ENCODE peak calls at places on chromosomes 6 and 20, in seven cellular contexts. E is AG04450, G is progenitor cell of endocrine pancreas, B is heart left ventricle, N is cardiac muscle cell, F is cardiac fibroblast, H is fibroblast of lung. D is an unnamed sample.

GRCh38 chr6:110097443-110097842 is 82.0 kb downstream of the WASF1 start:
- DNase-seq in E (no peak), G (no peak), B (no peak), N (no peak), F (no peak), H (no peak), D (no peak)

GRCh38 chr6:111221804-111222203 is 134.5 kb downstream of the SLC16A10 start:
- DNase-seq in E (no peak), G (no peak), B (no peak), N (no peak), F (no peak), H (no peak), D (no peak)

GRCh38 chr20:44714701-44715494 is at the start of gene CCN5:
- DNase-seq in E (no peak), G (no peak), B (peak), N (peak), F (peak), H (peak), D (no peak)

GRCh38 chr20:52913650-52914387 is 58.3 kb upstream of the TSHZ2 start:
- DNase-seq in E (no peak), G (no peak), B (no peak), N (peak), F (no peak), H (no peak), D (no peak)

GRCh38 chr20:59004763-59005522 is 2.1 kb downstream of the CTSZ start:
- DNase-seq in E (no peak), G (no peak), B (peak), N (no peak), F (no peak), H (no peak), D (peak)

GRCh38 chr6:81075974-81076373 is 676.5 kb downstream of the TENT5A start:
- DNase-seq in E (no peak), G (no peak), B (no peak), N (peak), F (peak), H (peak), D (no peak)

GRCh38 chr6:2921520-2922115 is 18.5 kb upstream of the SERPINB9 start:
- DNase-seq in E (no peak), G (no peak), B (no peak), N (no peak), F (no peak), H (no peak), D (no peak)

GRCh38 chr6:75483136-75483952 is 10.3 kb downstream of the FILIP1 start:
- DNase-seq in E (no peak), G (no peak), B (no peak), N (no peak), F (no peak), H (no peak), D (no peak)

GRCh38 chr6:148240866-148241477 is 101.7 kb upstream of the SASH1 start:
- DNase-seq in E (no peak), G (no peak), B (no peak), N (peak), F (peak), H (no peak), D (no peak)

GRCh38 chr6:4435981-4436445 is 300.6 kb upstream of the ECI2 start:
- DNase-seq in E (no peak), G (no peak), B (no peak), N (no peak), F (no peak), H (no peak), D (no peak)

GRCh38 chr6:36820700-36821580 is 18.3 kb downstream of the CPNE5 start:
- DNase-seq in E (peak), G (no peak), B (no peak), N (peak), F (peak), H (peak), D (no peak)

GRCh38 chr6:36817176-36817817 is 21.9 kb downstream of the CPNE5 start:
- DNase-seq in E (no peak), G (no peak), B (no peak), N (no peak), F (no peak), H (no peak), D (no peak)

GRCh38 chr6:36815962-36816735 is 23.1 kb downstream of the CPNE5 start:
- DNase-seq in E (no peak), G (no peak), B (no peak), N (no peak), F (no peak), H (peak), D (no peak)

GRCh38 chr6:36817864-36818263 is 21.4 kb downstream of the CPNE5 start:
- DNase-seq in E (no peak), G (no peak), B (no peak), N (no peak), F (no peak), H (no peak), D (no peak)

DNA sequence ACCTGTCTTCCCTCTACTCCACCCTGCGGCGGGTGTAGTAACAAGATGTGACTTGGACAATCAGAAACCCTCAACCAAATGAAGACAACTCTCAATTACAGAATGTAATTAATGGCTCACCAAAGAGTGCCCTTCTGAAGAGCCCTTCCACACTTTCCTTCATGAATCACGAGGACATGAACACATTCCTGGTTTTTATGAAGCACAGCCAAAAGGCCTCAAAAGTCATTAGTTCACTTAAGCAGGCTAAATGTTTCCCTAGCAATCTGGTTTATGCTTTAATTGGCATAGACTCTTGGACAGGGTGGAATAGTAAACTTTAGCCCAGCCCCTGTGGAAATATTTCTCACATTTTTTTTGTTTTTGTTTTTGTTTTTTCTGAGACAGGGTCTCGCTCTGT is 20.5 kb downstream of the CPNE5 start:
- DNase-seq in E (no peak), G (no peak), B (no peak), N (no peak), F (no peak), H (no peak), D (no peak)
- TF ChIP-seq CTCF in E (no peak), G (no peak), B (no peak), N (no peak), F (no peak), H (no peak), D (no peak)

DNA sequence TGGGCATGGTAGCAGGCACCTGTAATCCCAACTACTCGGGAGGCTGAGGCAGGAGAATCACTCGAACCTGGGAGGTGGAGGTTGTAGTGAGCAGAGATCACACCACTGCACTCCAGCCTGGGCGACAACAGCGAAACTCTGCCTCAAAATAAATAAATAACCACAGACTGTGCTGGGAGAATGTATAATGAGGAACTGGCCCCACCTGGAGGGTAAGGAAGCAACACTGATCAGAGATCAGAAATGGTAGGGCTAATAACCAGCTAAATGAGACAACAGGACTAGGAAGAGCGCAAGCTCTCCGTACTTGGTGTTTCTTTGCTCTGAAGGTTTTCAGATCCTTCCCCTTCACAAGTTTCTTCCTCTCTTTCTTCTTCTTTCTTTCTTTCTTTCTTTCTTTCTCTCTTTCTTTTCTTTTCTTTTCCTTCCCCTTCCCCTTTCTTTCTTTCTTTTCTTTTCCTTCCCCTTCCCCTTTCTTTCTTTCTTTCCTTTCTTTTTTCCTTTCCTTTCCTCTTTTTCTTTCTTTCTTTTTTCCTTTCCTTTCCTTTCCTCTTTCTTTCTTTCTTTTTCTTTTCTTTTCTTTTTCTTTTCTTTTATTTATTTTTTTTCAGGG is 14.6 kb downstream of the CCM2L start:
- DNase-seq in E (no peak), G (no peak), B (no peak), N (no peak), F (no peak), H (no peak), D (no peak)
- TF ChIP-seq CTCF in E (no peak), G (no peak), B (no peak), N (no peak), F (no peak), H (no peak), D (no peak)

DNA sequence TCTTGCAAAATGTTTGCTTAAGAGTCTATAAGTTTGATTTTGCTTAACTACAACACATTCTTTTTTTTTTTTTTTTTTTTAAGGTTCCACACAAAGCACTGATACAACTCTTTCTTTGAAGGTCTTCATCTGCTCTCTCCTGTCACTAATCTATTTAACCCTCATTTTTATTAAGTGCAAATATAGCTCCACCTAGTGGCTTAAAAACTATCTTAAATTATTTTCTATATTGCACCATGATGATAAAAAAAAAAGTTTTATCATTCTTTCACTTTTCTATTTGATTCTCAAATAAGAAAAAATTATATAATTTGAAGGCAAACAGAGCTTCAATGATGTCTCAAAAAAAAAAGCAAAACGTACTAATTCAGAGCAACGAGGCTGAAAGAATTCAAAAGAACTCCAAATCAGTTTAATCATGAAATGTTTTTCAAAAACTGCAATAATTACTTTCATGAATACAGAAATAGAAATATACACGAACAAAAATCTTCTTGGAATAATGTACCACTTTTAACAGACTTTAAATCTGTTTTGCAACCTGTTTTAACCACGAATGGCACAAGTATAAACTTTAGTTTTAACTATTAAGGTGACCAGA is 12.8 kb downstream of the ESF1 start:
- DNase-seq in E (no peak), G (no peak), B (no peak), N (peak), F (peak), H (peak), D (no peak)
- TF ChIP-seq CTCF in E (peak), G (peak), B (peak), N (peak), F (peak), H (peak), D (peak)

GRCh38 chr20:57437672-57438330 is 46.6 kb downstream of the RBM38 start:
- DNase-seq in E (no peak), G (no peak), B (no peak), N (no peak), F (no peak), H (no peak), D (no peak)
- TF ChIP-seq CTCF in E (no peak), G (no peak), B (no peak), N (no peak), F (no peak), H (no peak), D (no peak)

DNA sequence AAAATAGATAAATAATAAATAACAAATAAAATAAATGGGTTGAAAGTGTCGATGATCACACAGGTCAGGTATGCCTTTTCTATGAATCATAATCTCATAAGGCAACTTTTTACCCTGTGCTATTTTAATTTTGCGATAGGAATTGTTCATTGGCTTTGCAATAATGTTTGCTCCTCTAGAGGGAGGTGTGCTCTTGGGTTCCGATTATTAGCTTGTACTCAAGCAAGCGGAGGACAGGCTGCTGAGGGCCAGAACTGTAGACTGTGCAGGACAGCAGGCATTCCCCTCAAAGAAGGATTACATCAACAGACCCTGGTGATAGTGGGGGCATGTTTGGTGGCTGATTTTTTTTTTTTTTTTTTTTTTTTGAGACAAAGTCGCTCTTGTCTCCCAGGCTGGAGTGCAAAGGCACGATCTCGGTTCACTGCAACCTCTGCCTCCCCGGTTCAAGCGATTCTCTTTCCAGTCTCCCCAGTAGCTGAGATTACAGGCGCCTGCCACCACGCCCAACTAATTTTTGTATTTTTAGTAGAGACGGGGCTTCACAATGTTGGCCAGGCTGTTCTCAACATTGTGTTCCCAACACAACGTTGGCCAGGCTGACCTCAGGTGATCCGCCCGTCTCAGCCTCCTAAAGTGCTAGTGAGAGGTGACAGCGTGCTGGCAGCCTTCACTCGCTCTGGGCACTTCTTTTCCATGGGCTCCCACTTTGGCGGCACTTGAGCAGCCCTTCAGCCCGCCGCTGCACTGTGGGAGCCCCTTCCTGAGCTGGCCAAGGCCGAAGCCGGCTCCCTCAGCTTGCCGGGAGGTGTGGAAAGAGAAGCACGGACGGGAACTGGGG is 35.6 kb downstream of the RIOK1 start:
- DNase-seq in E (no peak), G (no peak), B (peak), N (peak), F (peak), H (peak), D (no peak)
- TF ChIP-seq CTCF in E (peak), G (peak), B (peak), N (peak), F (peak), H (peak), D (peak)